ENCODE peak calls at places on chromosomes 4 and X, in ten cellular contexts. T, C, H, X, Y, J, U, P, Q and A are unnamed samples.

GRCh38 chr4:4260185-4260751 is 12.2 kb upstream of the TMEM128 start:
- DNase-seq in J (no peak), X (no peak), H (no peak), C (no peak), Q (no peak), U (no peak), Y (no peak), T (peak; percentile 59), P (no peak), A (no peak)

GRCh38 chrX:96770315-96770714 is 85.7 kb downstream of the DIAPH2 start:
- DNase-seq in U (no peak), H (no peak), C (no peak), P (peak; percentile 36), T (peak; percentile 20), X (no peak), J (no peak), Y (no peak), Q (no peak), A (no peak)

GRCh38 chr4:82705169-82705568 is 93.4 kb downstream of the SCD5 start:
- DNase-seq in T (no peak), Y (no peak), U (no peak), Q (no peak), C (no peak), P (no peak), H (no peak), J (no peak), X (no peak), A (no peak)

GRCh38 chr4:24794111-24794860 is 1.1 kb upstream of the SOD3 start:
- DNase-seq in T (no peak), Q (no peak), X (peak; percentile 41), J (peak; percentile 47), P (no peak), H (no peak), C (no peak), U (no peak), Y (no peak), A (no peak)

GRCh38 chr4:106444557-106444956 is 76.0 kb upstream of the GIMD1 start:
- DNase-seq in U (no peak), P (no peak), C (no peak), J (no peak), Y (no peak), X (no peak), Q (no peak), H (no peak), T (no peak), A (no peak)

GRCh38 chr4:145927055-145927454 is 11.6 kb downstream of the ZNF827 start:
- DNase-seq in Q (no peak), U (no peak), Y (no peak), X (no peak), C (no peak), J (no peak), T (no peak), P (no peak), H (no peak), A (no peak)

GRCh38 chr4:113743690-113744089 is 17.8 kb downstream of the CAMK2D start:
- DNase-seq in Y (no peak), C (no peak), X (no peak), T (no peak), J (no peak), P (no peak), H (no peak), Q (no peak), U (no peak), A (no peak)

GRCh38 chr4:183860726-183861125 is 44.4 kb upstream of the STOX2 start:
- DNase-seq in U (no peak), H (no peak), C (no peak), J (no peak), T (no peak), Q (no peak), X (no peak), Y (no peak), P (no peak), A (no peak)

GRCh38 chrX:109656774-109657173 is 31.8 kb upstream of the KCNE5 start:
- DNase-seq in J (no peak), X (no peak), T (no peak), Q (no peak), C (no peak), H (no peak), U (no peak), Y (no peak), P (no peak), A (no peak)

GRCh38 chr4:106421441-106422296 is 53.1 kb upstream of the GIMD1 start:
- DNase-seq in P (peak; percentile 40), Q (no peak), T (no peak), H (no peak), X (no peak), C (no peak), U (no peak), Y (no peak), J (no peak), A (no peak)

GRCh38 chr4:77203380-77204197 is 46.6 kb downstream of the CCNG2 start:
- DNase-seq in Y (peak; percentile 66), Q (peak; percentile 61), P (peak; percentile 89), H (no peak), J (peak; percentile 70), X (peak; percentile 26), C (no peak), T (peak; percentile 61), U (peak; percentile 77), A (peak; percentile 51)

GRCh38 chr4:77209936-77210335 is 52.9 kb downstream of the CCNG2 start:
- DNase-seq in Y (no peak), C (no peak), U (no peak), H (no peak), X (no peak), T (no peak), Q (no peak), P (no peak), J (no peak), A (no peak)

GRCh38 chr4:77209012-77209411 is 52.0 kb downstream of the CCNG2 start:
- DNase-seq in C (no peak), H (no peak), Y (no peak), J (no peak), X (no peak), U (no peak), T (no peak), P (no peak), Q (no peak), A (no peak)
- H3K27me3 ChIP-seq in C (no peaks in the 10 kb centered on the region), H (no peaks in the 10 kb centered on the region), Y (no peaks in the 10 kb centered on the region), J (no peaks in the 10 kb centered on the region), X (no peaks in the 10 kb centered on the region), U (no peaks in the 10 kb centered on the region), T (peaks cover 23% of the 10 kb centered on the region), P (no peaks in the 10 kb centered on the region), Q (peaks cover 30% of the 10 kb centered on the region), A (no peaks in the 10 kb centered on the region)

GRCh38 chr4:11722218-11722617 is 293.5 kb upstream of the HS3ST1 start:
- DNase-seq in U (no peak), Q (no peak), P (peak; percentile 38), T (no peak), J (no peak), H (no peak), C (no peak), Y (no peak), X (no peak), A (no peak)

GRCh38 chr4:11724731-11725130 is 296.0 kb upstream of the HS3ST1 start:
- DNase-seq in Q (no peak), P (no peak), U (no peak), C (no peak), Y (no peak), T (no peak), X (no peak), J (no peak), H (no peak), A (no peak)

GRCh38 chr4:11720292-11720691 is 291.6 kb upstream of the HS3ST1 start:
- DNase-seq in T (peak; percentile 4), Q (no peak), Y (no peak), J (no peak), P (peak; percentile 71), H (no peak), U (no peak), X (no peak), C (no peak), A (no peak)

GRCh38 chr4:11715753-11716521 is 287.2 kb upstream of the HS3ST1 start:
- DNase-seq in U (no peak), P (no peak), C (no peak), J (no peak), Q (no peak), T (no peak), X (no peak), H (no peak), Y (no peak), A (no peak)

DNA sequence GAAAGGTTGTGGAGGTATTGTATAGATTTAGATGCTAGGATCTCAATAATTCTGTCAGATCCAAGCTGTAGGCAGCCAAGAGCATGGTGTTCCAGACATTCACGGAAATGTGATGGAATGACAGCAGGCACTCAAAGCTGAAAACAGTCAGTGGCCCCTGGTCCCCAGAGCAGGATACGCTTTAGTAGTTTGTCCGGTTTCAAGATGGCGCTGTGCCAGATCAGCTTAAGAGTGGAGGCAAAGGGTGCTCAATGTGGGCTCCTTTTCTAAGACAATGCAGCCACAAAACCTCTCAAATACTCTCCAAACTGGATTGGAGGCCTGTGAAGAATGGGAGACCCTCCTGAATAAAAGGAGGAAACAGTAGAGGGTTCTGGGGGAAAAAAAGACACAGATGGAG is 291.2 kb upstream of the HS3ST1 start:
- DNase-seq in T (no peak), X (peak; percentile 14), H (no peak), Q (no peak), J (no peak), U (no peak), P (no peak), Y (peak; percentile 41), C (peak; percentile 49), A (no peak)
- H3K27ac ChIP-seq in T (no peak overlapping the region), X (no peak overlapping the region), H (no peak overlapping the region), Q (no peak overlapping the region), J (no peak overlapping the region), U (no peak overlapping the region), P (peak overlapping the region; percentile 76), Y (no peak overlapping the region), C (no peak overlapping the region), A (no peak overlapping the region)

DNA sequence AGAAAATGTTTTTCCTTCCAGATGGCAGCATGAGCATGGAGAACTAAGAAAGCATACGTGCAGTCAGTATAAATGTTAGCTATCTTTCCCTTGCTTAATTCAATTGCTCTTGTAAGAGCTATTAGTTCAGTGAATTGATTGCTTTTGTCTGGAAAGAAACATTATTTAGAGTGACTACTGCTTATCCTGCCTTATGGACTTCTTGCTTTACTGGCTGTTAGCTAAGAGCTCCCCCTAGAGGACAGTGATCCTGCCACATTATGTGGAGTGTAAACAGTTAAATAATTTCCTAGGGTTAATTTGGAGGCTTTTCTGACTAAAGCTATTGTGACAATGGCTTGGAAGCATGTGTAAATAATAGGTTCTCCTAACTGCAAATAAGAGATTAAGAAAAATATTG is 1402.4 kb downstream of the FAM133A start:
- DNase-seq in J (no peak), U (no peak), Y (no peak), C (no peak), H (no peak), P (peak; percentile 43), T (peak; percentile 0), X (no peak), Q (no peak), A (no peak)
- TF ChIP-seq CTCF in J (no peak), U (peak; percentile 93), Y (no peak), C (no peak), H (no peak), P (peak; percentile 61), T (peak; percentile 90), X (peak; percentile 28), Q (peak; percentile 62), A (no peak)

DNA sequence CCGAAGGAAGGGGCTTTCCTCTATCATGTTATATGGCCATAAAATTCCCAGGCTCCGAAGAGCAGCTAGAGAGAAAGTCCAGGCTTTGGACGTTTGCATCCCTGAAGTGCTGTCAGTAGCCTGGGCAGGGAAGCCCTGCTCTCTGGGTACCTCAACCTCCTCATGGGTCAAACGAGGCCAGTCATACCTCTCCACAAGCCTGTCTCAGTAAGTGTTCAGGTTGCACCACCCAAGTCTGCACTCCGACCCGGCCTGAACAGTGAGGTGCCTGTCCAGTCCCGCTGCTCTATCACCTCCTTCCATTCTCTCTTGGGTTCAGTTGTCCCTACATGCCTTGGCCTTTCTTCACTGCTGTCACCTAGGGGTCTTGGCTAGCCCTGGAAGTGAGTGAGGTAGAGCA is 78.9 kb downstream of the STARD8 start:
- DNase-seq in U (no peak), T (no peak), C (no peak), J (no peak), H (no peak), X (no peak), Q (no peak), P (no peak), Y (no peak), A (no peak)
- H3K27me3 ChIP-seq in U (no peaks in the 10 kb centered on the region), T (no peaks in the 10 kb centered on the region), C (no peaks in the 10 kb centered on the region), J (peaks cover under 1% of the 10 kb centered on the region), H (no peaks in the 10 kb centered on the region), X (peaks cover 12% of the 10 kb centered on the region), Q (no peaks in the 10 kb centered on the region), P (no peaks in the 10 kb centered on the region), Y (no peaks in the 10 kb centered on the region), A (peaks cover 5% of the 10 kb centered on the region)